ENCODE peak calls at places on chromosomes 5 and 9, in ten cellular contexts. W is kidney tubule cell; P is naive thymus-derived CD8-positive, alpha-beta T cell; V is ELR; H is central memory CD8-positive, alpha-beta T cell; F is stimulated activated CD4-positive, alpha-beta T cell treated with anti-CD3 and anti-CD28 coated beads, Interleukin-2, amount 100 ng/mL, for 48 hours; Z is left ventricle myocardium inferior; S is HTR-8/SVneo; U is neural crest cell; G is iris pigment epithelial cell. T is an unnamed sample.
A peak's percentile ranks its signal among the peaks of the same experiment; 100 is the strongest.

GRCh38 chr9:76371901-76372300 is 22.3 kb downstream of the RFK start:
- DNase-seq in Z (no peak), V (no peak), S (no peak), W (peak; percentile 61), F (no peak), G (peak; percentile 39), P (no peak), U (no peak), H (no peak), T (no peak)

GRCh38 chr5:143694357-143694756 is 117.6 kb upstream of the HMHB1 start:
- DNase-seq in V (no peak), G (no peak), P (no peak), S (no peak), Z (no peak), W (no peak), U (no peak), H (no peak), F (no peak), T (no peak)

GRCh38 chr9:75964431-75964830 is 74.0 kb downstream of the PCSK5 start:
- DNase-seq in H (no peak), U (no peak), Z (no peak), W (peak; percentile 89), S (no peak), F (no peak), P (no peak), V (no peak), G (peak; percentile 9), T (no peak)

GRCh38 chr9:109088221-109088620 is 31.5 kb downstream of the TMEM245 start:
- DNase-seq in W (no peak), S (no peak), V (peak; percentile 75), Z (no peak), P (no peak), F (no peak), H (no peak), G (peak; percentile 53), U (no peak), T (no peak)

GRCh38 chr5:169861934-169862333 is 118.4 kb downstream of the INSYN2B start:
- DNase-seq in P (no peak), S (peak; percentile 9), H (no peak), Z (no peak), W (no peak), V (peak; percentile 80), U (no peak), G (peak; percentile 90), F (no peak), T (no peak)

GRCh38 chr5:93609756-93610155 is 26.7 kb downstream of the NR2F1 start:
- DNase-seq in H (no peak), F (no peak), S (no peak), G (no peak), P (no peak), W (no peak), U (no peak), V (no peak), Z (no peak), T (no peak)

GRCh38 chr5:175735701-175736100 is 77.8 kb downstream of the HRH2 start:
- DNase-seq in P (no peak), F (no peak), Z (no peak), W (no peak), V (no peak), G (no peak), S (no peak), H (no peak), U (no peak), T (no peak)

GRCh38 chr5:127785098-127785927 is 82.1 kb downstream of the CCDC192 start:
- DNase-seq in V (peak; percentile 87), Z (no peak), W (peak; percentile 85), P (no peak), G (peak; percentile 98), H (no peak), S (no peak), U (no peak), F (no peak), T (no peak)

GRCh38 chr5:64977779-64978178 is 209.0 kb downstream of the CWC27 start:
- DNase-seq in S (no peak), F (no peak), U (no peak), P (no peak), V (peak; percentile 48), G (peak; percentile 31), Z (no peak), W (peak; percentile 37), H (no peak), T (no peak)

GRCh38 chr9:92666236-92666635 is 3.7 kb downstream of the IPPK start:
- DNase-seq in S (no peak), G (no peak), U (no peak), Z (no peak), P (no peak), W (no peak), H (no peak), F (no peak), V (no peak), T (no peak)

GRCh38 chr5:150068961-150069618 is 17.3 kb downstream of the CSF1R start:
- DNase-seq in S (no peak), V (no peak), G (no peak), H (no peak), F (no peak), Z (no peak), U (no peak), P (no peak), W (no peak), T (no peak)

GRCh38 chr9:113222482-113222841 is 1.1 kb downstream of the SLC31A1 start:
- DNase-seq in Z (no peak), G (peak; percentile 45), S (no peak), V (peak; percentile 39), F (no peak), P (no peak), H (no peak), W (peak; percentile 16), U (no peak), T (no peak)

GRCh38 chr9:129174724-129175514 is 3.1 kb downstream of the IER5L start:
- DNase-seq in Z (peak; percentile 87), S (peak; percentile 68), U (peak; percentile 48), V (peak; percentile 90), H (no peak), P (peak; percentile 30), F (peak; percentile 14), G (peak; percentile 92), W (peak; percentile 92), T (no peak)

GRCh38 chr5:1090538-1090937 is 21.3 kb downstream of the SLC12A7 start:
- DNase-seq in U (no peak), H (no peak), Z (peak; percentile 69), P (no peak), G (no peak), S (no peak), F (no peak), W (peak; percentile 33), V (no peak), T (no peak)

GRCh38 chr5:137858954-137859353 is 8.7 kb upstream of the MYOT start:
- DNase-seq in P (no peak), S (no peak), U (no peak), Z (no peak), H (no peak), V (no peak), G (no peak), F (no peak), W (no peak), T (no peak)

GRCh38 chr9:110283736-110284135 is 27.4 kb upstream of the TXN start:
- DNase-seq in V (no peak), H (no peak), F (no peak), G (no peak), U (no peak), W (peak; percentile 57), S (no peak), P (no peak), Z (no peak), T (no peak)

GRCh38 chr5:172499287-172499686 is 45.0 kb upstream of the SH3PXD2B start:
- DNase-seq in P (no peak), V (no peak), G (no peak), H (no peak), S (no peak), U (no peak), F (no peak), Z (no peak), W (no peak), T (no peak)

GRCh38 chr5:108730617-108731340 is 16.9 kb upstream of the FER start:
- DNase-seq in F (no peak), W (no peak), U (no peak), Z (no peak), S (no peak), V (peak; percentile 61), P (no peak), G (no peak), H (no peak), T (peak; percentile 50)

GRCh38 chr5:56177134-56177533 is 56.0 kb downstream of the ANKRD55 start:
- DNase-seq in H (no peak), P (no peak), G (no peak), S (no peak), F (no peak), Z (no peak), W (no peak), U (no peak), V (no peak), T (no peak)

GRCh38 chr5:148939676-148940075 is 113.3 kb downstream of the ADRB2 start:
- DNase-seq in F (no peak), Z (no peak), P (no peak), W (peak; percentile 76), V (peak; percentile 86), S (peak; percentile 10), U (no peak), G (peak; percentile 23), H (no peak), T (no peak)

GRCh38 chr9:129333961-129334743 is 156.1 kb upstream of the IER5L start:
- DNase-seq in H (no peak), P (no peak), U (peak; percentile 59), Z (peak; percentile 93), V (peak; percentile 85), S (peak; percentile 91), F (no peak), W (peak; percentile 100), G (peak; percentile 99), T (no peak)